ENCODE peak calls at places on chromosome 1, in five cellular contexts. W is K562, R is IMR-90, V is A549, U is testis. C is an unnamed sample.

GRCh38 chr1:228891134-228892034 is 156.1 kb downstream of the RHOU start:
- DNase-seq in U (no peak), W (no peak), V (no peak), R (peak), C (no peak)

GRCh38 chr1:51963592-51964308 is 26.8 kb downstream of the RAB3B start:
- DNase-seq in W (no peak), U (no peak), R (no peak), V (no peak), C (no peak)

GRCh38 chr1:112318698-112319370 is 77.2 kb upstream of the CTTNBP2NL start:
- DNase-seq in W (no peak), R (no peak), V (no peak), U (no peak), C (no peak)

GRCh38 chr1:32307313-32307712 is 15.4 kb downstream of the HDAC1 start:
- DNase-seq in R (peak), V (no peak), U (no peak), W (peak), C (no peak)

GRCh38 chr1:73065585-73065984 is 783.2 kb upstream of the NEGR1 start:
- DNase-seq in W (no peak), R (no peak), V (no peak), U (no peak), C (peak)

GRCh38 chr1:156752843-156753486 is 1.5 kb upstream of the HDGF start:
- DNase-seq in R (peak), V (no peak), U (no peak), W (no peak), C (peak)

GRCh38 chr1:19203440-19203839 is 6.6 kb downstream of the UBR4 start:
- DNase-seq in R (peak), U (no peak), V (no peak), W (no peak), C (peak)

GRCh38 chr1:65729308-65729707 is 63.4 kb upstream of the PDE4B start:
- DNase-seq in W (no peak), R (no peak), U (no peak), V (no peak), C (no peak)

GRCh38 chr1:145985502-145986439 is 10.6 kb downstream of the TXNIP start:
- DNase-seq in R (peak), U (no peak), W (no peak), V (no peak), C (peak)

GRCh38 chr1:160622885-160623633 is 23.8 kb downstream of the SLAMF1 start:
- DNase-seq in V (no peak), U (no peak), R (no peak), W (no peak), C (no peak)

GRCh38 chr1:37596182-37596667 is 488 bp upstream of the GNL2 start:
- DNase-seq in V (no peak), R (no peak), U (no peak), W (no peak), C (no peak)

GRCh38 chr1:197222025-197222685 is 45.9 kb upstream of the CRB1 start:
- DNase-seq in U (no peak), V (no peak), R (no peak), W (no peak), C (peak)

GRCh38 chr1:8551057-8551456 is 233.1 kb downstream of the SLC45A1 start:
- DNase-seq in U (no peak), V (peak), W (no peak), R (no peak), C (peak)

GRCh38 chr1:40143891-40144575 is 17.2 kb upstream of the RLF start:
- DNase-seq in V (peak), W (peak), U (peak), R (peak), C (peak)

GRCh38 chr1:61491497-61491896 is 233.4 kb downstream of the TM2D1 start:
- DNase-seq in U (no peak), W (no peak), V (no peak), R (peak), C (no peak)

GRCh38 chr1:99207216-99207615 is 57.1 kb upstream of the PLPPR4 start:
- DNase-seq in R (no peak), V (no peak), U (no peak), W (no peak), C (no peak)

GRCh38 chr1:53878492-53879105 is 11.0 kb downstream of the YIPF1 start:
- DNase-seq in U (no peak), W (peak), V (peak), R (peak), C (peak)

GRCh38 chr1:48966583-48966982 is 189.9 kb upstream of the BEND5 start:
- DNase-seq in V (no peak), R (no peak), W (no peak), U (no peak), C (peak)

GRCh38 chr1:244651956-244652698 is 799 bp upstream of the DESI2 start:
- DNase-seq in U (no peak), V (no peak), R (peak), W (no peak), C (no peak)

GRCh38 chr1:188463919-188464318 is 1635.2 kb downstream of the PLA2G4A start:
- DNase-seq in U (no peak), R (peak), V (no peak), W (no peak), C (no peak)

GRCh38 chr1:181482001-181482430 is 1.3 kb upstream of the CACNA1E start:
- DNase-seq in R (no peak), W (no peak), U (no peak), V (no peak), C (no peak)

GRCh38 chr1:3053986-3054385 is 15.0 kb upstream of the PRDM16 start:
- DNase-seq in U (no peak), R (no peak), W (no peak), V (no peak), C (no peak)

GRCh38 chr1:91650764-91651163 is 150.1 kb downstream of the CDC7 start:
- DNase-seq in U (peak), W (no peak), V (peak), R (peak), C (peak)

GRCh38 chr1:246200225-246200624 is 306.9 kb downstream of the SMYD3 start:
- DNase-seq in W (no peak), U (no peak), R (peak), V (no peak), C (no peak)

GRCh38 chr1:54124906-54125305 is 27.9 kb downstream of the CDCP2 start:
- DNase-seq in U (no peak), R (no peak), V (no peak), W (no peak), C (no peak)

GRCh38 chr1:30087465-30087864 is 635.9 kb downstream of the MATN1 start:
- DNase-seq in U (no peak), V (peak), R (no peak), W (no peak), C (no peak)

GRCh38 chr1:23591460-23592208 is 32.3 kb upstream of the ID3 start:
- DNase-seq in R (peak), W (no peak), U (no peak), V (peak), C (no peak)

GRCh38 chr1:43509007-43509739 is 21.5 kb upstream of the PTPRF start:
- DNase-seq in U (no peak), V (no peak), W (no peak), R (no peak), C (no peak)

GRCh38 chr1:12616709-12617373 is 1.2 kb downstream of the DHRS3 start:
- DNase-seq in R (no peak), U (peak), V (no peak), W (no peak), C (peak)

GRCh38 chr1:2632561-2633361 is at the start of gene MMEL1:
- DNase-seq in W (no peak), V (no peak), R (no peak), U (no peak), C (no peak)

GRCh38 chr1:13710097-13710496 is 10.1 kb downstream of the PRDM2 start:
- DNase-seq in V (no peak), U (no peak), R (no peak), W (no peak), C (no peak)

DNA sequence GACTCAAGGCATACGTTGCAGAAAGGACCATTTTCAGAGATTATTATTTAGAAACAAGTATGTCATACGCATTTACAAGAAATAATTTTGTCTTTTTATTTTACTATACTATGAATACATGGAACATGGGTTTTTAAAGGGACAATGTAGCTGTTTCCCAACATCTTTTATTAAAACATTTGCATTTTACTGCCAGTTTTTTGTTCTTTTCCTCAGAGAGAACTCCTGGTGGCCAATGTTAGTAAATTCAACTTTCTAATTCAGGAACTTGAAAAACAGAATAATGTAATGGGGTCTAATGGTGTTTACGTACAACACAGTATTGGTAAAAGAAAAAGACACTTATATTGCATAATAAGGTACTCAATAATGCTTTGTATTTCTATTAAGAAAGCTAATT is 14.9 kb downstream of the PRDM2 start:
- DNase-seq in U (no peak), V (no peak), R (no peak), W (no peak), C (no peak)
- TF ChIP-seq CTCF in U (peak), V (no peak), R (peak), W (no peak), C (peak)

DNA sequence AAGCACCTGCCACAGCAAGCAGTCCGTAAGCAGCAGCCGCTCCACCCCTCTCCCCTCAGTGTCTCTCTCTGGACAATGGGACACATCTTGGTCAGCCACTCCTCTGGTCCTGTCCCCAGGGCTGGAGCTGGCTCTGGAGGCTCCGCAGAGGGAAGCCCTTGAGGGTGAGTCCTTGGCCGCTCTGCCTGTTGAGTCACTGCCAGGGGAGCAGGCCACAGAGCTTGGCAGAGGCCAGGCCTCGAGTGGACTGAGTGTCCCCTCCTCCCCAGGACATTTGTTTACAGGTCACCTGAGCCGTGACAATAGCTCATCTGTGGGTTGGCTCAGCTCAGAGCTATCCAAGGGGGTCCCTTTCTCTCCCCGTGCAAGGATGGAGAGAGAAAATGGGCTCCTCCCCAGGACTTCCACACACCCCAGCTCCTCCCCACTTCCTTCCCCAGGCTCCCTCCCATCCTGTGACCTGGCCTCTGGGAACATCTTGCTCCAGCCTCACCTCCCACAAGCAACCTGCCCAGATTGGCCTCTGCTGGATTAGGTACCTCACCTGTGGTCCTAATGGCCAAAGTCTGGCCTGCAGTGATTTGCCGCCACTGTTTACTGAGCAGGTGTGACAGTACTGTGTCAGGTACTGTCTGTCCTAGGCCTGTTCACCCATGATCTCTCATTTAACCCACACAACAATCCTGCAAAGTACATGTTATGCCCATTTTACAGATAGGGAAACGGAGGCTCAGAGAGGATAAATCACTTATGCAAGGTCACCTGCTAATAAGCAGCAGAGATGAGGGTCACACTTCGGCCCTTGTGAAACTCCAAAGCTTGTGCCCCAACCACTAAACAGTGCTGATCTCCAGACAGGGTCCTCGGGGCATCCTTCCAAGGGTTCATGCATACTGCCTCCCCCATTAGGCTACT is 4.8 kb downstream of the FAM131C start:
- DNase-seq in V (no peak), U (peak), W (no peak), R (peak), C (no peak)
- TF ChIP-seq CTCF in V (no peak), U (no peak), W (no peak), R (no peak), C (no peak)

DNA sequence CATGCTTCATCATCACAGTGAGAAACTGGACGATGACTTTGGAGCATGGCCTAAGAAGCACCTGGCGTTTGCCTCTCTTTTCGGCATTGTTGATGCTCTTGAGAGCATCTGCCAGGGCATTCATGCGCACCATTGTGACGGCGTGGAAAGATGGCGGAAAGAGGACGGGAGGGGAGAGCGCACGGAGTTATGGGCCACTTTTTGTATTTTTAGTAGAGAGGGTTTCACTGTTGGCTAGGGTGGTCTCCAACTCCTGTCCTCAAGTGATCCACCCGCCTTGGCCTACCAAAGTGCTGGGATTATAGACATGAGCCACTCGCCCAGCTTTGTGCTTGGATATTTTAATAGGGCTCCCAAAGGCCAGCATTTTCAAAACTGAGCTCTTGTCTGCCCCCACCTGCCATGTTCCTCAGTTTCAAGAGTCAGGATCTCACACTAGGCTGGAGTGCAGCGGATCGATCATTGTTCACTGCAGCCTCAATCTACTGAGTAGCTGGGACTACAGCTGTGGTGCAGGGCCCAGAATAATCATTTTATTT is 5.3 kb downstream of the RPS8 start:
- DNase-seq in U (no peak), R (no peak), W (no peak), V (no peak), C (no peak)
- TF ChIP-seq CTCF in U (no peak), R (no peak), W (peak), V (no peak), C (no peak)

GRCh38 chr1:202158810-202159533 is 1.4 kb downstream of the PTPN7 start:
- DNase-seq in V (no peak), R (no peak), W (peak), U (peak), C (no peak)
- TF ChIP-seq CTCF in V (no peak), R (no peak), W (peak), U (no peak), C (no peak)

GRCh38 chr1:178374016-178374415 is 122.7 kb downstream of the CLEC20A start:
- DNase-seq in R (no peak), W (no peak), U (no peak), V (no peak), C (peak)

GRCh38 chr1:178382372-178382771 is 114.4 kb downstream of the CLEC20A start:
- DNase-seq in W (no peak), V (no peak), R (no peak), U (no peak), C (no peak)

GRCh38 chr1:178376008-178376407 is 120.8 kb downstream of the CLEC20A start:
- DNase-seq in R (no peak), W (no peak), V (no peak), U (no peak), C (no peak)

GRCh38 chr1:178385662-178386061 is 111.1 kb downstream of the CLEC20A start:
- DNase-seq in V (no peak), R (no peak), W (no peak), U (no peak), C (peak)

GRCh38 chr1:178379807-178380206 is 117.0 kb downstream of the CLEC20A start:
- DNase-seq in V (no peak), W (peak), R (no peak), U (peak), C (no peak)
- TF ChIP-seq CTCF in V (no peak), W (peak), R (no peak), U (no peak), C (peak)

GRCh38 chr1:154990276-154990675 is 3.1 kb upstream of the LENEP start:
- DNase-seq in U (no peak), W (no peak), V (no peak), R (no peak), C (no peak)

GRCh38 chr1:154983776-154984466 is 777 bp downstream of the FLAD1 start:
- DNase-seq in R (no peak), W (no peak), V (no peak), U (no peak), C (no peak)

GRCh38 chr1:154989195-154989860 is 4.1 kb upstream of the LENEP start:
- DNase-seq in U (no peak), W (no peak), R (no peak), V (no peak), C (no peak)

GRCh38 chr1:154987326-154987725 is 4.2 kb downstream of the FLAD1 start:
- DNase-seq in R (no peak), V (no peak), W (no peak), U (no peak), C (no peak)

DNA sequence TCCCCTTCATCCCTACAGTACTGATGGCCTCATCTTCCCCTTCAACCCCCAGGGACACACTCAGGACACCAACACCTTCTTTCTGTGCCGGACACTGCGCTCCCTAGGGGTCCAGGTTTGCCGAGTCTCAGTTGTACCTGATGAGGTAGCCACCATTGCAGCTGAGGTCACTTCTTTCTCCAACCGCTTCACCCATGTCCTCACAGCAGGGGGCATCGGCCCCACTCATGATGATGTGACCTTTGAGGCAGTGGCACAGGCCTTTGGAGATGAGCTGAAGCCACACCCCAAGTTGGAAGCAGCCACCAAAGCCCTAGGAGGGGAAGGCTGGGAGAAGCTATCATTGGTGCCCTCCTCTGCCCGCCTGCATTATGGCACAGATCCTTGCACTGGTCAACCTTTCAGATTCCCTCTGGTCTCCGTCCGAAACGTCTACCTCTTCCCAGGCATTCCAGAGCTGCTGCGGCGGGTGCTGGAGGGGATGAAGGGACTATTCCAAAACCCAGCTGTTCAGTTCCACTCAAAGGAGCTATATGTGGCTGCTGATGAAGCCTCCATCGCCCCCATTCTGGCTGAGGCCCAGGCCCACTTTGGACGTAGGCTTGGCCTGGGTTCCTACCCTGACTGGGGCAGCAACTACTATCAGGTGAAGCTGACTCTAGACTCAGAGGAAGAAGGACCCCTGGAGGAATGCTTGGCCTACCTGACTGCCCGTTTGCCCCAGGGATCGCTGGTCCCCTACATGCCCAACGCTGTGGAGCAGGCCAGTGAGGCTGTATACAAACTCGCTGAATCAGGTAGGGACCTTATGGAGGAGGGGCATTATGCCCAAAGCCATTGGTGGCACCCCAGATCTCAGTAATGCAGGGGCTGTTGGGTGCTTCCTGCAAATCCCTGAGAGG is 5.1 kb upstream of the LENEP start:
- DNase-seq in R (no peak), U (no peak), V (no peak), W (no peak), C (no peak)
- TF ChIP-seq CTCF in R (no peak), U (no peak), V (peak), W (peak), C (no peak)

DNA sequence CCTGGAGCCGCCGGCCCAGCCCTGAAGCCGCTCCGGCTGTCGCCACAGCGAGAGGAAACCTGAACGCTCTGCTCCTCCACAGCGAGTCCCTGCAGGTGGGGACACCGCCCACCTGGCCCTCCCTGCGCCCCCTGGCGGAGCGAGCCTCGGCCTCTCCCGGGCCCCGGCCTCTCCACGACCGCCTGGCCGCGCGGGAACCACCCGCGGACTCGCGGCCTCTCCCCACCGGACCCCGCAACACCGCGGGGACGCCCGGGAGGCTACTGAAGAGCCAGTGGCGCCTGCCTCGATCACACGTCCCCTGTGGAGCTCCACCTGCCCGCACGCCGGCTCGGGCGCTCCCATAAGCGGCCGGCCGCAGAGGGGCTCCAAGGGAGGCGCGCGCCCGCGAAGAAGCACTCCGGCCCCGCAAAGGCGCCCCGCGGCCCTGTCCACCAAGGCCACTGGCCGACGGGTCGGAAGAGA is 109.6 kb downstream of the KCNN3 start:
- DNase-seq in W (peak), V (peak), U (peak), R (no peak), C (peak)
- TF ChIP-seq CTCF in W (peak), V (peak), U (peak), R (peak), C (peak)

C was measured in epithelial cell of esophagus.